ENCODE peak calls at places on chromosomes 4 and X, in four cellular contexts. One of them, this sample, is unnamed.

GRCh38 chrX:331145-331771 is 12.7 kb upstream of the GTPBP6 start:
- DNase-seq in iris pigment epithelial cell: peak; percentile 39
- DNase-seq in HT1080: no peak
- DNase-seq in activated effector memory CD4-positive, alpha-beta T cell treated with Interleukin-2 at 50 U/mL for 16 hours: no peak
- DNase-seq in this sample: peak; percentile 23

GRCh38 chr4:89196056-89196674 is 84.8 kb downstream of the TIGD2 start:
- DNase-seq in iris pigment epithelial cell: no peak
- DNase-seq in HT1080: no peak
- DNase-seq in activated effector memory CD4-positive, alpha-beta T cell treated with Interleukin-2 at 50 U/mL for 16 hours: no peak
- DNase-seq in this sample: peak; percentile 20

GRCh38 chr4:5788144-5788543 is 77.1 kb downstream of the EVC start:
- DNase-seq in iris pigment epithelial cell: no peak
- DNase-seq in HT1080: no peak
- DNase-seq in activated effector memory CD4-positive, alpha-beta T cell treated with Interleukin-2 at 50 U/mL for 16 hours: no peak
- DNase-seq in this sample: no peak

GRCh38 chr4:24771241-24771640 is 24.1 kb upstream of the SOD3 start:
- DNase-seq in iris pigment epithelial cell: no peak
- DNase-seq in HT1080: no peak
- DNase-seq in activated effector memory CD4-positive, alpha-beta T cell treated with Interleukin-2 at 50 U/mL for 16 hours: no peak
- DNase-seq in this sample: peak; percentile 78

GRCh38 chr4:31467781-31468180 is 747.6 kb downstream of the PCDH7 start:
- DNase-seq in iris pigment epithelial cell: peak; percentile 11
- DNase-seq in HT1080: peak; percentile 61
- DNase-seq in activated effector memory CD4-positive, alpha-beta T cell treated with Interleukin-2 at 50 U/mL for 16 hours: no peak
- DNase-seq in this sample: no peak

GRCh38 chr4:138728566-138728965 is 287.0 kb upstream of the NOCT start:
- DNase-seq in iris pigment epithelial cell: no peak
- DNase-seq in HT1080: no peak
- DNase-seq in activated effector memory CD4-positive, alpha-beta T cell treated with Interleukin-2 at 50 U/mL for 16 hours: no peak
- DNase-seq in this sample: no peak

GRCh38 chr4:6277139-6277802 is 7.6 kb downstream of the WFS1 start:
- DNase-seq in iris pigment epithelial cell: no peak
- DNase-seq in HT1080: no peak
- DNase-seq in activated effector memory CD4-positive, alpha-beta T cell treated with Interleukin-2 at 50 U/mL for 16 hours: no peak
- DNase-seq in this sample: no peak

GRCh38 chrX:15915959-15916703 is 61.5 kb upstream of the AP1S2 start:
- DNase-seq in iris pigment epithelial cell: peak; percentile 3
- DNase-seq in HT1080: peak; percentile 75
- DNase-seq in activated effector memory CD4-positive, alpha-beta T cell treated with Interleukin-2 at 50 U/mL for 16 hours: no peak
- DNase-seq in this sample: no peak

GRCh38 chrX:72243472-72243871 is 4.6 kb upstream of the ERCC6L start:
- DNase-seq in iris pigment epithelial cell: peak; percentile 68
- DNase-seq in HT1080: peak; percentile 38
- DNase-seq in activated effector memory CD4-positive, alpha-beta T cell treated with Interleukin-2 at 50 U/mL for 16 hours: no peak
- DNase-seq in this sample: peak; percentile 30

GRCh38 chrX:19334945-19335626 is 8.6 kb upstream of the PDHA1 start:
- DNase-seq in iris pigment epithelial cell: peak; percentile 53
- DNase-seq in HT1080: peak; percentile 34
- DNase-seq in activated effector memory CD4-positive, alpha-beta T cell treated with Interleukin-2 at 50 U/mL for 16 hours: no peak
- DNase-seq in this sample: peak; percentile 31

GRCh38 chr4:81343046-81343445 is 128.0 kb upstream of the PRKG2 start:
- DNase-seq in iris pigment epithelial cell: peak; percentile 11
- DNase-seq in HT1080: no peak
- DNase-seq in activated effector memory CD4-positive, alpha-beta T cell treated with Interleukin-2 at 50 U/mL for 16 hours: no peak
- DNase-seq in this sample: no peak

GRCh38 chr4:48909697-48910096 is 3.1 kb upstream of the OCIAD2 start:
- DNase-seq in iris pigment epithelial cell: peak; percentile 99
- DNase-seq in HT1080: peak; percentile 100
- DNase-seq in activated effector memory CD4-positive, alpha-beta T cell treated with Interleukin-2 at 50 U/mL for 16 hours: no peak
- DNase-seq in this sample: peak; percentile 88

GRCh38 chr4:179110356-179110755 is 1668.1 kb upstream of the AGA start:
- DNase-seq in iris pigment epithelial cell: peak; percentile 76
- DNase-seq in HT1080: peak; percentile 98
- DNase-seq in activated effector memory CD4-positive, alpha-beta T cell treated with Interleukin-2 at 50 U/mL for 16 hours: no peak
- DNase-seq in this sample: no peak

GRCh38 chr4:152032722-152033131 is 271.9 kb upstream of the GATB start:
- DNase-seq in iris pigment epithelial cell: peak; percentile 72
- DNase-seq in HT1080: peak; percentile 64
- DNase-seq in activated effector memory CD4-positive, alpha-beta T cell treated with Interleukin-2 at 50 U/mL for 16 hours: no peak
- DNase-seq in this sample: peak; percentile 30

GRCh38 chr4:8310306-8310705 is 40.8 kb downstream of the HTRA3 start:
- DNase-seq in iris pigment epithelial cell: no peak
- DNase-seq in HT1080: no peak
- DNase-seq in activated effector memory CD4-positive, alpha-beta T cell treated with Interleukin-2 at 50 U/mL for 16 hours: no peak
- DNase-seq in this sample: no peak

GRCh38 chr4:5399790-5400421 is 308.5 kb downstream of the EVC2 start:
- DNase-seq in iris pigment epithelial cell: peak; percentile 42
- DNase-seq in HT1080: peak; percentile 25
- DNase-seq in activated effector memory CD4-positive, alpha-beta T cell treated with Interleukin-2 at 50 U/mL for 16 hours: no peak
- DNase-seq in this sample: peak; percentile 36

GRCh38 chr4:183264614-183265013 is 55.5 kb downstream of the CLDN22 start:
- DNase-seq in iris pigment epithelial cell: peak; percentile 61
- DNase-seq in HT1080: no peak
- DNase-seq in activated effector memory CD4-positive, alpha-beta T cell treated with Interleukin-2 at 50 U/mL for 16 hours: no peak
- DNase-seq in this sample: peak; percentile 42

GRCh38 chr4:11299016-11299415 is 129.7 kb downstream of the HS3ST1 start:
- DNase-seq in iris pigment epithelial cell: no peak
- DNase-seq in HT1080: no peak
- DNase-seq in activated effector memory CD4-positive, alpha-beta T cell treated with Interleukin-2 at 50 U/mL for 16 hours: no peak
- DNase-seq in this sample: no peak

GRCh38 chrX:49947778-49948177 is 25.4 kb downstream of the CLCN5 start:
- DNase-seq in iris pigment epithelial cell: no peak
- DNase-seq in HT1080: no peak
- DNase-seq in activated effector memory CD4-positive, alpha-beta T cell treated with Interleukin-2 at 50 U/mL for 16 hours: no peak
- DNase-seq in this sample: no peak

GRCh38 chr4:5421416-5421815 is 286.9 kb downstream of the EVC2 start:
- DNase-seq in iris pigment epithelial cell: no peak
- DNase-seq in HT1080: no peak
- DNase-seq in activated effector memory CD4-positive, alpha-beta T cell treated with Interleukin-2 at 50 U/mL for 16 hours: no peak
- DNase-seq in this sample: no peak

This sample was measured in fibroblast of villous mesenchyme.